ENCODE peak calls at places on chromosomes 4 and X, in eight cellular contexts. J, F, H, E, V, W, N and A are unnamed samples.

GRCh38 chr4:152983221-152983620 is 47.1 kb downstream of the FHDC1 start:
- DNase-seq in H (peak), N (peak), V (no peak), E (no peak), F (no peak), W (peak), J (peak), A (no peak)

GRCh38 chr4:185256444-185256843 is 47.0 kb downstream of the SNX25 start:
- DNase-seq in H (peak), J (no peak), E (no peak), W (peak), V (no peak), N (peak), F (no peak), A (peak)

GRCh38 chrX:81082649-81083048 is 119.1 kb downstream of the HMGN5 start:
- DNase-seq in N (no peak), F (no peak), V (no peak), H (no peak), J (no peak), W (no peak), E (no peak), A (no peak)

GRCh38 chr4:9904976-9905587 is 116.2 kb downstream of the SLC2A9 start:
- DNase-seq in J (no peak), N (peak), E (no peak), H (peak), F (no peak), W (no peak), V (no peak), A (peak)

GRCh38 chr4:148126825-148127224 is 315.4 kb downstream of the NR3C2 start:
- DNase-seq in F (no peak), V (no peak), J (no peak), N (peak), W (peak), E (no peak), H (peak), A (no peak)

GRCh38 chr4:177391287-177391686 is 51.0 kb downstream of the AGA start:
- DNase-seq in J (no peak), H (no peak), V (no peak), W (no peak), F (no peak), N (peak), E (no peak), A (no peak)

GRCh38 chrX:40262641-40263560 is 165.1 kb upstream of the BCOR start:
- DNase-seq in J (no peak), N (peak), E (no peak), F (no peak), V (no peak), W (peak), H (peak), A (peak)

GRCh38 chr4:183507928-183508327 is 3.1 kb downstream of the ING2 start:
- DNase-seq in E (no peak), H (no peak), V (no peak), J (no peak), F (no peak), N (no peak), W (no peak), A (no peak)

GRCh38 chr4:14431155-14432134 is 570.8 kb upstream of the CPEB2 start:
- DNase-seq in V (no peak), J (no peak), F (no peak), W (no peak), N (no peak), E (no peak), H (no peak), A (no peak)

GRCh38 chr4:72375050-72375736 is 193.8 kb downstream of the ADAMTS3 start:
- DNase-seq in H (peak), N (peak), W (peak), V (no peak), E (no peak), J (no peak), F (no peak), A (peak)

GRCh38 chrX:39396358-39396995 is 595.2 kb downstream of the MID1IP1 start:
- DNase-seq in J (no peak), W (no peak), N (no peak), F (no peak), H (no peak), V (no peak), E (no peak), A (no peak)

GRCh38 chr4:1061747-1062146 is 50.3 kb downstream of the FGFRL1 start:
- DNase-seq in N (no peak), W (no peak), V (no peak), E (no peak), H (no peak), F (no peak), J (no peak), A (no peak)

GRCh38 chrX:104282326-104282725 is 27.6 kb upstream of the ESX1 start:
- DNase-seq in H (no peak), F (no peak), J (no peak), W (no peak), V (no peak), N (no peak), E (no peak), A (no peak)

GRCh38 chrX:95539041-95539440 is 1145.6 kb upstream of the DIAPH2 start:
- DNase-seq in H (no peak), F (no peak), E (no peak), N (no peak), W (no peak), V (no peak), J (no peak), A (no peak)

GRCh38 chr4:87026795-87027495 is 92.1 kb downstream of the AFF1 start:
- DNase-seq in J (no peak), F (no peak), H (no peak), W (no peak), N (no peak), V (no peak), E (no peak), A (no peak)

GRCh38 chrX:133365886-133366611 is 49.2 kb downstream of the GPC4 start:
- DNase-seq in N (peak), J (no peak), V (no peak), F (no peak), E (no peak), H (peak), W (peak), A (peak)

GRCh38 chrX:154799554-154800348 is 5.5 kb downstream of the MPP1 start:
- DNase-seq in W (peak), F (peak), V (no peak), N (peak), H (no peak), E (no peak), J (no peak), A (peak)

GRCh38 chrX:120450163-120450562 is 18.9 kb downstream of the LAMP2 start:
- DNase-seq in W (no peak), E (no peak), J (peak), H (peak), F (no peak), N (no peak), V (no peak), A (no peak)

GRCh38 chrX:70016513-70016912 is 33.2 kb downstream of the AWAT2 start:
- DNase-seq in F (no peak), V (no peak), W (no peak), N (no peak), J (no peak), E (no peak), H (no peak), A (no peak)

GRCh38 chr4:95387719-95388118 is 161.1 kb downstream of the UNC5C start:
- DNase-seq in H (no peak), N (peak), E (no peak), J (no peak), F (no peak), V (no peak), W (no peak), A (no peak)

GRCh38 chrX:14936561-14936960 is 63.3 kb downstream of the MOSPD2 start:
- DNase-seq in F (no peak), J (no peak), E (no peak), W (peak), H (peak), N (peak), V (no peak), A (peak)

GRCh38 chr4:186400676-186401075 is 134.7 kb downstream of the F11 start:
- DNase-seq in W (no peak), E (no peak), V (no peak), F (no peak), J (no peak), N (peak), H (peak), A (peak)

GRCh38 chr4:43286137-43286536 is 393.6 kb downstream of the GRXCR1 start:
- DNase-seq in W (no peak), F (no peak), E (no peak), N (no peak), J (no peak), H (no peak), V (no peak), A (no peak)

GRCh38 chrX:75226280-75226679 is 47.6 kb upstream of the UPRT start:
- DNase-seq in V (no peak), H (no peak), J (no peak), E (no peak), W (no peak), N (no peak), F (no peak), A (no peak)

GRCh38 chr4:7647932-7648812 is 213.4 kb upstream of the PSAPL1 start:
- DNase-seq in F (no peak), N (peak), J (no peak), E (no peak), H (peak), V (no peak), W (peak), A (no peak)

GRCh38 chr4:120927758-120928409 is 5.4 kb upstream of the PRDM5 start:
- DNase-seq in V (no peak), J (no peak), H (peak), F (no peak), N (peak), E (no peak), W (peak), A (no peak)

GRCh38 chrX:115591856-115592842 is 31.2 kb downstream of the PLS3 start:
- DNase-seq in H (no peak), F (no peak), E (no peak), N (peak), J (no peak), W (no peak), V (no peak), A (peak)

GRCh38 chrX:115598556-115598955 is 37.6 kb downstream of the PLS3 start:
- DNase-seq in W (no peak), F (no peak), V (no peak), H (peak), E (no peak), J (no peak), N (no peak), A (no peak)

GRCh38 chrX:115591420-115591819 is 30.4 kb downstream of the PLS3 start:
- DNase-seq in J (no peak), E (no peak), F (no peak), W (no peak), V (no peak), N (no peak), H (no peak), A (no peak)

GRCh38 chrX:115592997-115593734 is 32.2 kb downstream of the PLS3 start:
- DNase-seq in F (no peak), E (no peak), H (peak), J (peak), W (peak), V (no peak), N (peak), A (peak)

DNA sequence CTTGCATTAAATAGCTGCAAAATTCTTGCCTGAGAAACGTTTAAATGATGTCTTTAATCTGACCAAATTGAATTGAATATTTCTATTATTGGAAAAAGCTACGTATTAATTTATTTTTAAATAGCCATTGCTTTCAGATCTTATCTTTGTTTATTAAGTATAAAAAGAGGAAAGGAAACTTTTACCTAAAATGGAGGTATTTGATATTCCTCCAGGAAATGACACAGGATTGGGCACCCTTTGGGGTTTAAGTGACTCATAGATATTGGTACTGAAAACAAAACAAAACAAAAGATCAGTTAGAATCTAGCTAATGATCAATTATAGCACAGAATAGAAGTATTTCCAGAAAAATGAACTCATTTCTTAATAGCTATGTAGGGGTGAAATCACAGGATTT is 34.1 kb downstream of the PLS3 start:
- DNase-seq in E (no peak), F (no peak), H (no peak), W (no peak), V (no peak), J (no peak), N (peak), A (no peak)
- H3K4me3 ChIP-seq in E (no peak), F (no peak), H (peak), W (peak), V (peak), J (no peak), N (peak), A (peak)

GRCh38 chr4:70608324-70608723 is 16.3 kb downstream of the AMBN start:
- DNase-seq in J (no peak), N (no peak), F (no peak), V (no peak), W (no peak), E (no peak), H (no peak), A (no peak)

GRCh38 chr4:70607454-70607853 is 15.4 kb downstream of the AMBN start:
- DNase-seq in E (no peak), J (no peak), N (no peak), W (no peak), F (no peak), H (no peak), V (no peak), A (no peak)

GRCh38 chr4:70619288-70619687 is 9.3 kb upstream of the ENAM start:
- DNase-seq in F (no peak), N (no peak), H (no peak), W (no peak), V (no peak), E (no peak), J (no peak), A (no peak)

GRCh38 chr4:70613893-70614572 is 14.5 kb upstream of the ENAM start:
- DNase-seq in V (no peak), F (no peak), E (no peak), H (peak), W (no peak), N (no peak), J (no peak), A (no peak)

GRCh38 chr4:70613182-70613892 is 15.2 kb upstream of the ENAM start:
- DNase-seq in N (no peak), V (no peak), E (no peak), H (peak), F (no peak), J (no peak), W (no peak), A (no peak)
- H3K4me3 ChIP-seq in N (peak), V (peak), E (no peak), H (peak), F (peak), J (no peak), W (no peak), A (no peak)

GRCh38 chrX:72253686-72254085 is 14.9 kb upstream of the ERCC6L start:
- DNase-seq in H (no peak), F (no peak), N (no peak), J (no peak), V (no peak), E (no peak), W (no peak), A (no peak)

GRCh38 chrX:72258174-72258573 is 18.9 kb downstream of the RPS4X start:
- DNase-seq in N (peak), W (peak), J (no peak), V (no peak), E (no peak), F (no peak), H (peak), A (no peak)

GRCh38 chrX:72254835-72255234 is 16.0 kb upstream of the ERCC6L start:
- DNase-seq in H (no peak), F (no peak), E (no peak), W (no peak), V (no peak), J (peak), N (no peak), A (no peak)

GRCh38 chrX:72255864-72256263 is 17.0 kb upstream of the ERCC6L start:
- DNase-seq in E (no peak), J (no peak), F (no peak), W (no peak), N (no peak), H (no peak), V (no peak), A (no peak)

GRCh38 chrX:72255445-72255844 is 16.6 kb upstream of the ERCC6L start:
- DNase-seq in V (no peak), F (peak), E (no peak), J (peak), N (no peak), W (no peak), H (no peak), A (no peak)
- H3K4me3 ChIP-seq in V (no peak), F (no peak), E (no peak), J (peak), N (no peak), W (no peak), H (no peak), A (no peak)

DNA sequence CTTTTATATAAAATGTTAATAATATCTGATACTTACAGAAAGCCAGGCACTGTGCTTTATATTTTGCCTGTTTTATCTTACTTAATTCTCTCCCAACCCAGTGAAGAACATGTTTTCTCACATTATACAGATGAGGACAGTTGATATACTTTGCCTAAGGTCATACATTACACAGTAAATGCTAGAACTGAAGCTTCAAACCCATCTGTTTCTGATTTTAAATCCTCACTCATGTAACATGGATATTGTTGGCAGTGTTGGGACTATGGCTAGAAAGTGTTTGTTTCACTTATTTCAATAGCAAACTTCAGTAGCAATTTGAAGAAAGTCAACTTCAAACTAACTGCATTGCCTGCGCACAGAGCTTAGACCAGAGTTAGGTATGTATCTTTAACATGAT is 57.4 kb downstream of the RAPGEF2 start:
- DNase-seq in E (no peak), F (no peak), W (peak), V (no peak), N (no peak), H (peak), J (no peak), A (no peak)
- H3K4me3 ChIP-seq in E (no peak), F (no peak), W (no peak), V (no peak), N (no peak), H (no peak), J (no peak), A (no peak)

GRCh38 chrX:48695925-48696300 is 621 bp upstream of the SUV39H1 start:
- DNase-seq in F (no peak), J (no peak), E (no peak), V (no peak), W (no peak), H (no peak), N (no peak), A (no peak)
- H3K4me3 ChIP-seq in F (peak), J (peak), E (peak), V (peak), W (peak), H (peak), N (peak), A (peak)

GRCh38 chrX:135984220-135984619 is 1.0 kb upstream of the SLC9A6 start:
- DNase-seq in E (no peak), N (no peak), W (no peak), H (no peak), J (no peak), F (no peak), V (no peak), A (peak)

GRCh38 chrX:135988245-135988644 is 3.0 kb downstream of the SLC9A6 start:
- DNase-seq in J (no peak), V (no peak), N (no peak), E (no peak), H (no peak), W (no peak), F (no peak), A (no peak)

GRCh38 chrX:135982860-135983259 is 2.4 kb upstream of the SLC9A6 start:
- DNase-seq in W (peak), J (no peak), H (peak), N (no peak), F (no peak), V (no peak), E (no peak), A (peak)

GRCh38 chrX:135985123-135985973 is at the start of gene SLC9A6:
- DNase-seq in W (peak), E (peak), J (peak), F (peak), N (peak), V (peak), H (peak), A (peak)

GRCh38 chrX:135985974-135986312 is 708 bp downstream of the SLC9A6 start:
- DNase-seq in N (no peak), V (no peak), E (no peak), J (peak), W (no peak), F (no peak), H (no peak), A (no peak)
- H3K4me3 ChIP-seq in N (peak), V (peak), E (peak), J (peak), W (peak), F (peak), H (peak), A (peak)

DNA sequence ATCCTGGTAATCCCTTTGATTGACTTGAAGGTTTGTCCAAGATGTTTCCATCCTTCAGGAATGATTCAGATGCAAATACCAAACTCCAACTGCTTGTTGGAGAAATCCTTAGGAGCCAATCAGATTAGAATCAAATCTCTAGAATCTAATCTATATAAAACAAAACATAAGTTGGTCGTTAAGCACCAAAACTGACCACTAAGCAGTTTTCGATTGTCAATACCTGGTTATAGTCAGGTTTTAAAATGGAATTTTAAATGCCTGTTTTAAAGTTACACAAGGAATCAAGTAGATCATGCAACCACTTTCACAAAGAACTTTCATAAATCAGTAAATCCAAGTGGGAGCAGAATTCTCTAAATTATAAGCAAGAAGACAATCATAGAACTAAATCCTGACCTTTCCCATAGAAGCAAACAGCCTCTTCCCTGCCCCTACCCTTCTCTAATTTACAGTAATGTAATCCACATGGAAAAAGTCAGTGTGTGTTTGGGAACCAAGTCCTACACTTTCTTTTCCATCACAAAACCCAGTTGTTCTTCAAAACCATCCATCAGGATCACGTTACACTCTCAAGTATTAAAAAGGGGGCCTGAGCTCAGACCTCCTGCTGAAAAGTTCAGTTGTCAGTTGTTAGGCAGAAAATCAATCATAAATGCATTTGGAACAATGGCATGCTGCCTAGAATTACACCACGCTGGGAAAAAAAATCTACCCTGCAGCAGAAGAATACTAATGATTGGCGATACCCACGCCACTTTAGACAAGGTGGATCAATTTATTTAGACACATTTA is 236.3 kb downstream of the PARM1 start:
- DNase-seq in F (no peak), J (peak), H (no peak), W (no peak), N (no peak), E (no peak), V (no peak), A (no peak)
- H3K4me3 ChIP-seq in F (no peak), J (peak), H (no peak), W (no peak), N (no peak), E (no peak), V (no peak), A (no peak)

DNA sequence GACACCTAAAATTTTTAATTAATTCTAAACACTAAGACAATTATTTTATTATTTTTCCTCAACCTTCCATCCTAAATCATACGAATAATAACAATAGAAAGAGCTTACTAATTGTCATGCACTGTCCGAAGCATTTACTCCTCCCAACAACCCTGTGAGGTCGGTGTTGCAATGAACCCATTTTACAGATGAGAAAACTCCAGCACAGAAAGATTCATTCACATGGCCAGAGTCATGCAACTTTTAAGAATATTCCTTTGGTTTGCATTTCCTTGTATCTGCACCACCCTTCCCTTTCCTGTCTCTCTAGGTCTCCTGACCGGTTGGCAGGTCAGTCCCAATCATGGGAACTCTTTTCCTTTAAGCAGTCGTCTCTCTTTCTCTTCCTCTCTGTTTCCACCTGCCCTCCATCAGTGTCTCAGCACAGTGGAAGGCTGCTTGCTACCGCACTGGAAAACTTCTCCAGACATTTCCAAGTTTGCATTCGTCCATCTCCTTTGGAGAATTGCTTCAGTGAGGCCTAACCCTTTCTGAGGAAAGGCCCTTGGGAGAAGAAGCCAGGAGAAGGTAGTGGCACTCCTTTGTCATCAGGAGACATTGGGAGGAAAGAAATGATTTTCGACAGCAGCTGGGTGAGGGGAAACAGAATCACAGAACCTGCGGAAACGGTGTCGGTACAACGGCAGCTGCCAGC is 1.9 kb upstream of the TMSB4X start:
- DNase-seq in H (no peak), W (no peak), E (no peak), V (no peak), N (no peak), F (no peak), J (no peak), A (no peak)
- H3K4me3 ChIP-seq in H (no peak), W (peak), E (peak), V (peak), N (no peak), F (peak), J (no peak), A (no peak)